ENCODE peak calls at places on chromosomes 1 and 21, in five cellular contexts. N is CD4-positive, alpha-beta T cell; J is GM20000; W is nephron progenitor cell; G is HFFc6. B is an unnamed sample.

GRCh38 chr1:10283318-10283984 is 73.1 kb downstream of the KIF1B start:
- DNase-seq in J (peak; percentile 34), W (no peak), G (no peak), N (no peak), B (no peak)

GRCh38 chr1:107057197-107058133 is 991 bp downstream of the PRMT6 start:
- DNase-seq in N (peak; percentile 3), W (peak; percentile 72), G (peak; percentile 6), J (peak; percentile 49), B (peak; percentile 70)

GRCh38 chr1:157878059-157878458 is 36.5 kb upstream of the CD5L start:
- DNase-seq in W (no peak), J (peak; percentile 16), N (no peak), G (peak; percentile 35), B (no peak)

GRCh38 chr1:27556781-27557595 is 47.0 kb downstream of the AHDC1 start:
- DNase-seq in J (peak; percentile 95), W (peak; percentile 90), G (peak; percentile 89), N (peak; percentile 60), B (peak; percentile 76)

GRCh38 chr1:92482665-92483441 is 3.9 kb downstream of the GFI1 start:
- DNase-seq in J (peak; percentile 61), G (no peak), W (peak; percentile 34), N (peak; percentile 39), B (peak; percentile 57)

GRCh38 chr1:72280714-72281113 is 1.6 kb downstream of the NEGR1 start:
- DNase-seq in G (no peak), N (no peak), W (no peak), J (no peak), B (no peak)

GRCh38 chr1:209326096-209326495 is 257.4 kb upstream of the CAMK1G start:
- DNase-seq in N (no peak), W (no peak), J (no peak), G (no peak), B (no peak)

GRCh38 chr21:22900511-22900910 is 1902.3 kb downstream of the NCAM2 start:
- DNase-seq in J (no peak), W (no peak), N (no peak), G (no peak), B (no peak)

DNA sequence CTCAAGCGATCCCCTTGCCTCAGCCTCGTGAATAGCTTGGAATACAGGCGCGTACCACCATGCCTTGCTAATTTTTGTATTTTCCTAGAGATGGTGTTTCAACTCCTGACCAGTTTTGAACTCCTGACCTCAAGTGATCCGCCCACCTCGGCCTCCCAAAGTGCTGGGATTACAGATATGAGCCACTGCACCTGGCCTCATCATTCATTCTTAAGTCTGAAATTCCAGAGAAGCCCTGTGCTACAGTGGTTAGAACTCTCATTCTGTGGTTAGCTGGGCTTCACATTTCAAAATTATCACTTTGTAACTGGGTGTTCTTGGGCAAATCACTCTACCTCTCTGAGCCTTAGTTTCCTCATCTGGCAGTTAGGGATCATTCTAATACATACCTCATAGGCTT is 86.1 kb upstream of the POU3F1 start:
- DNase-seq in N (no peak), G (no peak), J (no peak), W (no peak), B (no peak)
- TF ChIP-seq CTCF in N (no peak), G (no peak), J (no peak), W (no peak), B (no peak)

DNA sequence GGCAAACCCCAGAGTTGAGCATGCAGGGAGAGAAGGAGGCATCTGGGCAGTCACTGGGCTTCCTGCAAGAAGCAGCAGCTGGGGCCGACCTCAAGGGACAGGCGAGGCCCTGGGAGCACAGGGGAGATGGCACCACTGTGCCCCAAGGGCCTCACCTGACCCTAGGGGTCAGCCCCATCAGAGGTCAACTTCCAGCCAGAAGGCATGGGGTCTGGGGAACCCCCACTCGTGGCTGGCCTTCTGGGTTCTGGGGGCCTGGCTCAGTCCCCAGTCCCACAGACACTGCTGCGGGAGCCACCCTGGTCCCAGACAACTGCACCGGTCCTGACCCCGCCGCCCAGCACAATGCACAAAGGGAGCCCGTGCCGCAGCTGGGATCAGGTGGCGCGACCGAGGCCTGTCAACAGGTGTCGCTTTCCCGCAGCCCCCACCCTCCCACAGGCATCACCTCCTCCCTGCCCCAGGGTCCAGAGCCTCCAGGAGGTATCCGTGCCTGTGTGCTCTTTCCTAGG is 6.2 kb downstream of the WNT9A start:
- DNase-seq in N (no peak), G (no peak), J (no peak), W (no peak), B (peak; percentile 37)
- TF ChIP-seq CTCF in N (no peak), G (no peak), J (no peak), W (no peak), B (no peak)

GRCh38 chr1:16367258-16367967 is 371 bp downstream of the SZRD1 start:
- DNase-seq in N (peak; percentile 68), W (peak; percentile 78), G (peak; percentile 84), J (peak; percentile 80), B (peak; percentile 44)
- TF ChIP-seq CTCF in N (no peak), W (no peak), G (peak; percentile 42), J (no peak), B (no peak)

GRCh38 chr21:43938751-43939442 is 73.2 kb upstream of the TRAPPC10 start:
- DNase-seq in W (peak; percentile 89), N (peak; percentile 87), J (peak; percentile 95), G (no peak), B (peak; percentile 55)
- TF ChIP-seq CTCF in W (peak; percentile 93), N (peak; percentile 99), J (peak; percentile 97), G (peak; percentile 75), B (peak; percentile 70)

GRCh38 chr1:214317734-214318133 is 36.8 kb downstream of the SMYD2 start:
- DNase-seq in N (no peak), J (no peak), G (no peak), W (no peak), B (no peak)
- TF ChIP-seq CTCF in N (no peak), J (peak; percentile 16), G (peak; percentile 48), W (peak; percentile 10), B (no peak)

GRCh38 chr1:90851711-90852050 is 134.6 kb upstream of the BARHL2 start:
- DNase-seq in J (no peak), G (no peak), W (no peak), N (no peak), B (no peak)
- TF ChIP-seq CTCF in J (no peak), G (peak; percentile 51), W (no peak), N (peak; percentile 31), B (no peak)

GRCh38 chr1:65308781-65309316 is 494 bp upstream of the DNAJC6 start:
- DNase-seq in N (no peak), J (no peak), G (no peak), W (no peak), B (no peak)
- TF ChIP-seq CTCF in N (no peak), J (no peak), G (no peak), W (no peak), B (no peak)

GRCh38 chr1:99176753-99177152 is 87.5 kb upstream of the PLPPR4 start:
- DNase-seq in W (no peak), N (no peak), J (no peak), G (no peak), B (no peak)

GRCh38 chr1:99180915-99181314 is 83.4 kb upstream of the PLPPR4 start:
- DNase-seq in J (no peak), W (no peak), G (no peak), N (no peak), B (no peak)

GRCh38 chr1:99180343-99180808 is 83.9 kb upstream of the PLPPR4 start:
- DNase-seq in G (peak; percentile 77), J (peak; percentile 50), W (peak; percentile 75), N (peak; percentile 39), B (peak; percentile 68)

GRCh38 chr1:99173900-99174299 is 90.4 kb upstream of the PLPPR4 start:
- DNase-seq in J (no peak), G (no peak), N (no peak), W (no peak), B (no peak)

DNA sequence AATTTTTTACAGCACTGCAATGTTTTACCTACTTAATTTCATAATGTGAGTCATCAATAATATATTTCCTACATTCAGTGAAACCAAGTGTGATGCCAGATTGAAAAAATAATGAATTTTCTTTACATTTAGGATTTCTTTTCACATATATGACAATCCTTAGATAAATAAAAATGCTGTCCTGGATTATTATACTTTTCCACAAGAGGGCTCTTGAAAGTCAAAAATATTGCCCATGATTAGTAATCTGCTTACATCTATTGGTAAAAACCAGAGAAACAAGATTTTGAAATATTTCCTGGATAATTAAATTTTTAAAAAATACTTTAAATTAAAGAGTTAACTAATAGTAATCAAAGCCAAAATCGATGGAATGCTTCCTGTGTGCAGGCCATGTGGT is 86.8 kb upstream of the PLPPR4 start:
- DNase-seq in J (no peak), G (no peak), N (no peak), W (no peak), B (no peak)
- TF ChIP-seq CTCF in J (no peak), G (peak; percentile 60), N (no peak), W (no peak), B (no peak)

GRCh38 chr1:80755944-80756343 is 1044.8 kb upstream of the ADGRL2 start:
- DNase-seq in G (no peak), W (no peak), J (no peak), N (no peak), B (no peak)

GRCh38 chr1:80751204-80751603 is 1049.5 kb upstream of the ADGRL2 start:
- DNase-seq in W (no peak), G (no peak), N (no peak), J (no peak), B (no peak)
- TF ChIP-seq CTCF in W (no peak), G (no peak), N (no peak), J (no peak), B (no peak)

DNA sequence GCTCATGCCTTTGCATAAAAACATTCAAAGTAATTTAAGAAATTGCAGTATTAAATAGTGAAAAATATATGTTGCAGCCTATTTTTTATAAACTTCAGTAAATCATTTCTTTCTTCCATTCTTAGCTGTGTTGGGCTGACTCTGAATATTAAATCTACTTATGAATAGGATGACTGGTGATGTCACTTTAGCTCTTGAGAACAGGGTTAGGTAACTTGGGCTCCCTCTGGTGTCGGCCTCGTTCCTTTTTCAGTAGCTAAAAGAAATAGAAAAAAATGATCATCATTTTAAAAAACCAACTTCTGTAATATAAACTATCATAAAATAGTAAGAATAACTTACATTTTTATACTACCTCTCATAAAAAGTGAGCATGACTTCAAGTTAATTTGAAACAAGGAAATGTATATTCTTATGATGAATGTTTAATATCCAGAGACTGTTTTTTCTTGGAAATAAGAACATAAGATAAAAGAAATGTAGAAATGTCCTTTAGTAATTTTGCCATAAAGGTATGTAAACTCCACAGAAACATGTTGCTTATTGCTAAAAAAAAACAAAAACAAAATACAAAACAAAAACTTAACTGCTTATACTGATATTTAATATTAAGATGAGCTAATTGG is 26.8 kb upstream of the NCAM2 start:
- DNase-seq in W (peak; percentile 47), G (peak; percentile 40), J (peak; percentile 19), N (no peak), B (no peak)
- TF ChIP-seq CTCF in W (peak; percentile 56), G (peak; percentile 76), J (no peak), N (no peak), B (peak; percentile 41)